ENCODE peak calls at places on chromosomes 11 and 22, in seven cellular contexts. W is MM.1S; R is activated naive CD4-positive, alpha-beta T cell; K is activated CD4-positive, alpha-beta T cell treated with anti-CD3 and anti-CD28 coated beads for 24 hours; J is kidney tubule cell; E is activated T-helper 1 cell treated with anti-CD3 and anti-CD28 coated beads, Interleukin-2, amount 50 U/mL, for 16 hours; U is endodermal cell. Q is an unnamed sample.
A peak's percentile ranks its signal among the peaks of the same experiment; 100 is the strongest.

GRCh38 chr11:68146010-68146540 is 24.9 kb upstream of the CHKA start:
- DNase-seq in W (no peak), R (no peak), K (no peak), J (peak; percentile 80), E (no peak), U (no peak), Q (no peak)

GRCh38 chr22:43560651-43561050 is 148.8 kb downstream of the MPPED1 start:
- DNase-seq in W (no peak), R (no peak), K (no peak), J (no peak), E (no peak), U (no peak), Q (no peak)

GRCh38 chr22:38724926-38725571 is 19.3 kb downstream of the GTPBP1 start:
- DNase-seq in W (peak; percentile 56), R (no peak), K (no peak), J (peak; percentile 47), E (no peak), U (peak; percentile 74), Q (no peak)

GRCh38 chr11:32003335-32003734 is 87.5 kb upstream of the RCN1 start:
- DNase-seq in W (no peak), R (no peak), K (no peak), J (peak; percentile 43), E (no peak), U (no peak), Q (no peak)

GRCh38 chr11:3627291-3627690 is 14.5 kb downstream of the ART5 start:
- DNase-seq in W (no peak), R (no peak), K (no peak), J (peak; percentile 99), E (no peak), U (no peak), Q (no peak)

GRCh38 chr11:69040581-69041260 is 8.0 kb upstream of the TPCN2 start:
- DNase-seq in W (no peak), R (no peak), K (peak; percentile 8), J (peak; percentile 84), E (no peak), U (no peak), Q (no peak)

GRCh38 chr11:94519478-94520084 is 7.3 kb downstream of the C11orf97 start:
- DNase-seq in W (peak; percentile 54), R (no peak), K (no peak), J (peak; percentile 44), E (no peak), U (no peak), Q (no peak)

GRCh38 chr11:35045219-35045819 is 93.7 kb upstream of the CD44 start:
- DNase-seq in W (no peak), R (no peak), K (peak; percentile 19), J (peak; percentile 26), E (peak; percentile 58), U (no peak), Q (no peak)